ENCODE peak calls at places on chromosomes 7 and 10, in six cellular contexts. C, H, B, I, U and J are unnamed samples.

GRCh38 chr10:102645741-102646609 is 1.7 kb downstream of the TRIM8 start:
- DNase-seq in C (peak; percentile 95), H (peak; percentile 55), B (peak; percentile 97), I (peak; percentile 85), U (no peak), J (no peak)

GRCh38 chr10:77873558-77874380 is 52.8 kb downstream of the DLG5 start:
- DNase-seq in C (peak; percentile 70), H (no peak), B (peak; percentile 18), I (peak; percentile 38), U (no peak), J (no peak)

GRCh38 chr10:43078986-43079273 is 2.1 kb downstream of the RET start:
- DNase-seq in C (no peak), H (no peak), B (peak; percentile 12), I (peak; percentile 66), U (peak; percentile 60), J (no peak)

GRCh38 chr10:60377955-60378354 is 11.7 kb downstream of the ANK3 start:
- DNase-seq in C (no peak), H (no peak), B (peak; percentile 49), I (peak; percentile 21), U (no peak), J (no peak)

GRCh38 chr7:129799350-129799955 is 153.3 kb downstream of the UBE2H start:
- DNase-seq in C (no peak), H (no peak), B (no peak), I (peak; percentile 4), U (no peak), J (no peak)

GRCh38 chr7:121083138-121083789 is 94.8 kb downstream of the CPED1 start:
- DNase-seq in C (peak; percentile 77), H (no peak), B (peak; percentile 96), I (peak; percentile 35), U (no peak), J (no peak)

GRCh38 chr7:148884299-148885022 is 370 bp upstream of the EZH2 start:
- DNase-seq in C (peak; percentile 92), H (peak; percentile 95), B (peak; percentile 93), I (peak; percentile 100), U (peak; percentile 99), J (no peak)

GRCh38 chr10:32408690-32409089 is 37.2 kb upstream of the CCDC7 start:
- DNase-seq in C (no peak), H (no peak), B (no peak), I (no peak), U (no peak), J (no peak)

GRCh38 chr7:36549003-36549402 is 159.3 kb downstream of the ANLN start:
- DNase-seq in C (no peak), H (no peak), B (no peak), I (no peak), U (no peak), J (no peak)

GRCh38 chr10:92990615-92991014 is 70.0 kb upstream of the CYP26C1 start:
- DNase-seq in C (no peak), H (no peak), B (no peak), I (peak; percentile 14), U (peak; percentile 9), J (no peak)

GRCh38 chr7:101240226-101241014 is 2.8 kb upstream of the CLDN15 start:
- DNase-seq in C (no peak), H (no peak), B (no peak), I (peak; percentile 2), U (no peak), J (no peak)

GRCh38 chr10:86299562-86299961 is 67.0 kb downstream of the GRID1 start:
- DNase-seq in C (peak; percentile 22), H (no peak), B (no peak), I (no peak), U (no peak), J (no peak)

GRCh38 chr7:125668321-125668993 is 738.8 kb upstream of the POT1 start:
- DNase-seq in C (no peak), H (no peak), B (no peak), I (no peak), U (no peak), J (no peak)

GRCh38 chr7:127821146-127821545 is 169.2 kb downstream of the SND1 start:
- DNase-seq in C (no peak), H (no peak), B (no peak), I (no peak), U (no peak), J (no peak)

GRCh38 chr7:158572000-158572828 is 15.4 kb downstream of the PTPRN2 start:
- DNase-seq in C (peak; percentile 67), H (no peak), B (peak; percentile 69), I (no peak), U (peak; percentile 44), J (no peak)

GRCh38 chr7:44068054-44068453 is 2.7 kb upstream of the PGAM2 start:
- DNase-seq in C (no peak), H (no peak), B (no peak), I (no peak), U (no peak), J (no peak)

GRCh38 chr10:111113238-111113960 is 36.6 kb downstream of the ADRA2A start:
- DNase-seq in C (no peak), H (no peak), B (no peak), I (no peak), U (no peak), J (no peak)

GRCh38 chr7:51121945-51122425 is 194.6 kb downstream of the COBL start:
- DNase-seq in C (no peak), H (no peak), B (no peak), I (no peak), U (no peak), J (no peak)

GRCh38 chr7:78510580-78511188 is 712.1 kb downstream of the PHTF2 start:
- DNase-seq in C (no peak), H (no peak), B (peak; percentile 57), I (peak; percentile 47), U (peak; percentile 23), J (no peak)

GRCh38 chr10:35822316-35822715 is 180.2 kb upstream of the FZD8 start:
- DNase-seq in C (no peak), H (no peak), B (peak; percentile 34), I (peak; percentile 26), U (peak; percentile 27), J (no peak)

GRCh38 chr10:14184841-14185500 is 145.8 kb downstream of the FRMD4A start:
- DNase-seq in C (no peak), H (peak; percentile 51), B (no peak), I (no peak), U (no peak), J (peak; percentile 58)